ENCODE peak calls at places on chromosomes 1 and 21, in eight cellular contexts. M is tibial nerve, U is pancreas, O is neural progenitor cell, L is cardiac muscle cell, X is A549, T is foreskin keratinocyte, I is ascending aorta. C is an unnamed sample.

GRCh38 chr1:99818063-99818699 is 32.0 kb upstream of the AGL start:
- DNase-seq in U (no peak), O (no peak), I (no peak), T (peak), X (no peak), M (no peak), L (peak), C (peak)

GRCh38 chr1:17759114-17759513 is 4.0 kb downstream of the ACTL8 start:
- DNase-seq in O (no peak), X (peak), T (no peak), L (no peak), I (no peak), U (no peak), M (no peak), C (peak)

GRCh38 chr1:22886211-22886610 is 86.5 kb downstream of the LACTBL1 start:
- DNase-seq in T (no peak), I (no peak), O (no peak), M (no peak), X (no peak), L (peak), U (no peak), C (peak)

GRCh38 chr1:68273530-68273929 is 41.2 kb upstream of the WLS start:
- DNase-seq in U (no peak), I (no peak), O (no peak), M (no peak), T (no peak), X (no peak), L (no peak), C (no peak)

GRCh38 chr1:151710187-151710586 is 6.4 kb downstream of the CELF3 start:
- DNase-seq in L (peak), U (peak), T (no peak), M (no peak), X (no peak), O (peak), I (no peak), C (peak)

GRCh38 chr1:107572674-107573205 is 392.2 kb downstream of the VAV3 start:
- DNase-seq in M (peak), U (no peak), L (peak), I (no peak), X (peak), O (no peak), T (peak), C (peak)

GRCh38 chr1:70353641-70354331 is 736 bp downstream of the ANKRD13C start:
- DNase-seq in O (peak), T (peak), M (no peak), L (peak), X (no peak), I (no peak), U (peak), C (peak)

GRCh38 chr1:2240251-2241156 is 12.4 kb downstream of the SKI start:
- DNase-seq in M (peak), O (no peak), T (no peak), U (peak), X (no peak), I (peak), L (peak), C (peak)

GRCh38 chr1:201346337-201346939 is 31.0 kb downstream of the TNNT2 start:
- DNase-seq in T (peak), O (peak), X (peak), M (peak), U (peak), I (no peak), L (peak), C (peak)

GRCh38 chr1:108617008-108617723 is 43.7 kb downstream of the HENMT1 start:
- DNase-seq in M (no peak), U (no peak), X (no peak), I (no peak), T (no peak), O (no peak), L (no peak), C (no peak)

GRCh38 chr1:16631248-16632043 is 18.1 kb upstream of the NBPF1 start:
- DNase-seq in L (no peak), M (no peak), O (no peak), T (no peak), X (no peak), U (peak), I (no peak), C (no peak)

GRCh38 chr1:180288232-180288818 is 58.3 kb downstream of the LHX4 start:
- DNase-seq in X (no peak), I (no peak), L (no peak), T (no peak), O (no peak), M (no peak), U (no peak), C (no peak)

GRCh38 chr1:60213253-60213652 is 139.7 kb upstream of the C1orf87 start:
- DNase-seq in I (no peak), X (no peak), O (no peak), L (no peak), M (no peak), T (no peak), U (no peak), C (no peak)

DNA sequence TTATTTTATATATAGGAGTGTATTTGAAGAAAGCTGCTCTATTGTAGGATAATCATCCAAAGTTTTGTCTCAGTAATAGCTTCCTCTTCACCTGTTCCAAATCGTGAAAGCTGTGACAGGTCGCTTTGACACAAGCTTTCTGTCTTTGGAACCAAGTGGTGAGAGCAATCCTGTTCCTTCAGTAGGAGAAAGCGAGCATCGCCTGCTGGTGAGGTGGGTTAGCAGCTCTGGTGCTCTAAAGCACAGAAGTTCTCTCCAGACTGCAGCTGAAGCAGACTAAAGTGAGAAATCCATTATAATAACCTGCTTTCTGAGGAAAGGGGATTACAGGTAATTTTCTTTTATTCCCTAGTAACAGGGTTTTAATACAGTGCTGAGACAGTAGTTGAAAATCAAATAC is 803.8 kb downstream of the ADGRL2 start:
- DNase-seq in O (peak), I (no peak), X (peak), L (no peak), U (no peak), M (no peak), T (no peak), C (no peak)
- TF ChIP-seq CTCF in O (peak), I (no peak), X (no peak), L (no peak), U (no peak), M (no peak), T (no peak), C (no peak)

DNA sequence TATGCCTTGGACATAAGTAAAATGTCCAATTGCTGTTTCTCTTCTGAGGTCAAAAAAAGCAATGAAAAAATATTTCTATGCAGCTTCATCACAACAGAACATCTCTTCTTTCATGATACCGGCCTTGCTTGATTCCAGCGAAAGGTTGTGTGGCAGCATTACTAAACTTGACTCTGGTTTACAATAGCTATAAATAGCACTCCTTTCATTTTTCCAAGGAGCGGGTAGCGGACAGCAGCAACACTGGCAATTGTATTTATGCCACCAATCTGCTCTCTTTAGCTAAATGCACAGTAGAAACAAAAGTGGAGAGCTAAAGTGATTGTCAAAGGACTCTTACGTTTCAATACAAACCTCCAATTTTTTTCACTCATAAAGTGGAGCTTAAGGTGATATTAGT is 7.5 kb upstream of the DAB1 start:
- DNase-seq in O (no peak), L (no peak), M (no peak), U (no peak), X (no peak), T (no peak), I (no peak), C (no peak)
- H3K27ac ChIP-seq in O (no peak), L (peak), M (peak), U (no peak), X (no peak), T (no peak), I (no peak), C (no peak)

GRCh38 chr1:216566809-216567208 is 143.6 kb upstream of the USH2A start:
- DNase-seq in O (no peak), L (peak), T (peak), I (no peak), U (no peak), X (peak), M (no peak), C (peak)
- TF ChIP-seq CTCF in O (peak), L (peak), T (peak), I (no peak), U (no peak), X (no peak), M (no peak), C (peak)

GRCh38 chr1:41102208-41102607 is 80.7 kb upstream of the SLFNL1 start:
- DNase-seq in X (peak), L (peak), U (peak), T (peak), O (no peak), M (peak), I (peak), C (peak)
- H3K27ac ChIP-seq in X (peak), L (peak), U (no peak), T (no peak), O (no peak), M (peak), I (peak), C (no peak)

DNA sequence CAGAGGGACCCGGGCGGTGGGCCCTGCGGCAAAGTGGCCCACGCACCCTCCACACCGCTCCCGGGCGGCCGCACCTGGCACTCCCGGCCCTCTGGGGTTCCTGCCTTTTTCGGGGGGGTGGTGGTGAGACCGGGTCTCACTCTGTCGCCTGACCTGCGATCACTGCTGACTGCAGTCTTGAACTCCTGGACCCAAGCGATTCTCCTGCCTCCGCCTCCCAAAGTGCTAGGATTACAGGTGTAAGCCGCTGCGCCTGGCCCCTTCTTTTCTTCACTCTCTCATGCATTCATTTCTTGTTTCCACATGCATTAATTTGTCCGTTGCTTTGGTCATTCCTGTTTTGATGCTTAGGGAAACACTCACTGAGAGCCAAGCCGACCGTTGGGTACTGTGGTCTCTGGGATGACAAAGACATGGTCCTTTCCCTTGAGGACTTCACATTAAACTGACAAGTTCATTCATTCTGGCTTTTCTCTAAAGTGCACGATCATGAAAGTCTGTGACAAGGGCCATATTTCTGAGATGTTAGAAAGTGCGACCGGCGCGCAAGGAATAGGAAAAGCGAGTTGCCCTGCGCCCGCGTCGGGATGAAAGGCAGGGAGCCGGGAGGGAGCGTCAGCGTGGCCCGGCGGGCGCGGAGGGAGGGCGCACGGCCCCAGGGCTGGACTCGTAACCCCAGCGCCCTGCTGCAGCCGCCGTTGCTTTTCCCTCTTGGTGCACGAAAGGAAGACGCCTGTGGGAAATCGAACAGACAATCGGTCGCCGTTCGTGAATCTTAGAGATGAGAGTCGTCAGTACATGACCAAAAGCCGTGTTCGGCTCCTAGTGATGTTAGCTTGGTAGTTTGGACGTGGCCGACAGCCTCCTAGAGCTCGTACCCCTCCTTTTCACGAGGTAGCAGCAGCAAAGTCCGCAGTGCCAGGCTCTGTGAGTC is 1.0 kb upstream of the MCOLN2 start:
- DNase-seq in O (peak), T (peak), U (peak), I (no peak), X (no peak), L (no peak), M (no peak), C (peak)
- TF ChIP-seq CTCF in O (no peak), T (no peak), U (no peak), I (no peak), X (no peak), L (no peak), M (no peak), C (no peak)

DNA sequence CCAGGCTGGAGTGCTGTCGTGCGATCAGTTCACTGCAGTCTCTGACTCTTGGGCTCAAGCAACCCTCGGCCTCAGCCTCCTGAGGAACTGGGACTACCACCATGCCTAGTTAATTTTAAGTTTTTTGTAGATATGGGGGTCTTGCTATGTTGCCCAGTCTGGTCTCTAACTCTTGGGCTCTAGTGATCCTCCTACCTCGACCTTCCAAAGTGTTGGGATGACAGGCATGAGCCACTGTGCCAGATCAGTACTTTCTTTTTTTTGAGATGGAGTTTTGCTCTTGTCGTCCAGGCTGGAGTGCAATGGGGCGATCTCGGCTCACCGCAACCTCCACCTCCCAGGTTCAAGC is 11.4 kb upstream of the TXNIP start:
- DNase-seq in X (no peak), I (no peak), O (no peak), L (no peak), U (no peak), T (no peak), M (no peak), C (no peak)
- H3K27ac ChIP-seq in X (no peak), I (peak), O (no peak), L (no peak), U (no peak), T (no peak), M (peak), C (no peak)

DNA sequence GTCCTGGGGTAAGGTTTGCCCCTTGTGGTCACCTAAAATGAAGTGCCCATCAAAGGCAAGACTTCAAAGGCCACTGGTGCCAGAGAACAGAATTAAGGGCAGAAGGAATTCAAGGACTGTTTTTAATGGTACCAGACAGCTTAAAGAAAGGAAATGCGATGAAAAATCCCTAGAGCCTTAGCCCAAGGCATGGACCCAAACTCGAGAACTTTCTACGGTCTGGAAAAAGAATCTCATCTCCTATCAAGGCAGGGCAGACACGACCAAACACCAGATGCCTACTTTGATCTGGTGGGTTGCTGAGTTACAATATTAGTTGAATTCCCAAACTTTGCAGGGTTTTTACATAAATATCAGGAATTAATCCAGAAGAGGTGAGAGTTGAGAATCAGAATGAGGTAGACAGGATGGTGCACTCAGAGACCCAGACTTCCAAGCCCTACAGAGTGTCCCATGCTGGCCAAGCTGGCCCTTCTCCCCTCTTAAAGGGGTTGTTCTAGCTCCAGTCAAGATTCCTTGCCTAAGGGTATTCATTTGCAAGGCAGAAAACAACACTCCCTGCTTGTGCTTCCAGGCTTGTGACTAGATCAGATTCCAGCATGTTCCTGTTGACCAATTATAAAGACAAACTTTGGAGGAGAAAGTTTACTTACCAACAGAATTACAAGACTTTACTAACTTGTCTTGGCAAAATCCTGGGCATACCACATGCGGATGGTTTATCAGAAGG is 48.0 kb downstream of the EDN2 start:
- DNase-seq in I (no peak), X (no peak), O (no peak), T (no peak), M (no peak), U (no peak), L (no peak), C (no peak)
- TF ChIP-seq CTCF in I (no peak), X (no peak), O (no peak), T (no peak), M (no peak), U (no peak), L (no peak), C (no peak)

DNA sequence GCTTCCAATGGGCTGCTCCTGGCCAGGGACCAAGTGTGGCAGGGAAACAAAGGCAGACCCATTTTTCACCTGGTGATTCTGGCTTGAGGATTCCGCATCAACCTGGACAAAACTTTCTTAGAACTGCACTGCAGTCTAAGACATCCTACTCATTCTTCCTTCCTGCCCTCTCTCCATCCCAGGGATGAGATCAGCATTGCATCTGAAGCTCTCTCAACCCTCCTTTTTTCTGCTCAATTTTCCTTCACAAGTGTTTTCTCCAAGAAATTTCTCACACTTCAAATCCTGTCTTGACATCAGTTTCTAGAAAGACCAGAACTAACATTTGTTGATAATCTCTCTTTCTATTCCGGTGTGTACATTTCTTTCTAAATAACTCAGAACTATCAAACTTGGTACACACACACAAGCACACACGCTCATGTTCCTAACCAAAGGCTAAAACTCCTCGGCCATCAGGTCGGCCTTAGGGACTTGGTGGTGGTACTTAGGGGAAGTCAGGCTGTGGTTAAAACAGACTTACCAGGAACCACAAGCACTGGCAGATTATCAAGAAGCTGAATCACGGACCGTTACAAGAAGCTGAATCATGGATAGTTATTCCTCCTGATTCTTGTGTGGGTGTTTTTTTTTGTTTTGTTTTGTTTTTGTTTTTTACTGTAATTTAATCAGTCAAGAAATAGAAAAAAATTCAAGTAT is 21.0 kb upstream of the CXADR start:
- DNase-seq in M (peak), O (no peak), U (no peak), T (peak), I (no peak), X (peak), L (peak), C (peak)
- H3K27ac ChIP-seq in M (peak), O (no peak), U (no peak), T (peak), I (no peak), X (peak), L (no peak), C (peak)

GRCh38 chr1:248611883-248612282 is 14.4 kb upstream of the OR2T10 start:
- DNase-seq in U (no peak), I (no peak), X (no peak), O (no peak), L (no peak), T (no peak), M (no peak), C (no peak)
- TF ChIP-seq CTCF in U (no peak), I (no peak), X (no peak), O (no peak), L (no peak), T (no peak), M (no peak), C (no peak)